ENCODE peak calls at places on chromosomes 13 and 19, in four cellular contexts. One of them, this sample, is unnamed.

GRCh38 chr13:52446265-52446664 is 4.2 kb downstream of the VPS36 start:
- DNase-seq in lung microvascular endothelial cell: no peak
- DNase-seq in activated naive CD8-positive, alpha-beta T cell treated with anti-CD3 and anti-CD28 coated beads for 36 hours: no peak
- DNase-seq in foreskin fibroblast: no peak
- DNase-seq in this sample: no peak

GRCh38 chr19:8322638-8322997 is 1.3 kb downstream of the RPS28 start:
- DNase-seq in lung microvascular endothelial cell: no peak
- DNase-seq in activated naive CD8-positive, alpha-beta T cell treated with anti-CD3 and anti-CD28 coated beads for 36 hours: no peak
- DNase-seq in foreskin fibroblast: no peak
- DNase-seq in this sample: no peak

GRCh38 chr19:27793128-27793643 is 1419.8 kb downstream of the UQCRFS1 start:
- DNase-seq in lung microvascular endothelial cell: peak; percentile 37
- DNase-seq in activated naive CD8-positive, alpha-beta T cell treated with anti-CD3 and anti-CD28 coated beads for 36 hours: peak; percentile 76
- DNase-seq in foreskin fibroblast: peak; percentile 75
- DNase-seq in this sample: peak; percentile 82

GRCh38 chr13:80132741-80133601 is 208.0 kb downstream of the SPRY2 start:
- DNase-seq in lung microvascular endothelial cell: peak; percentile 44
- DNase-seq in activated naive CD8-positive, alpha-beta T cell treated with anti-CD3 and anti-CD28 coated beads for 36 hours: no peak
- DNase-seq in foreskin fibroblast: peak; percentile 64
- DNase-seq in this sample: peak; percentile 42

GRCh38 chr19:20243629-20244028 is 76.6 kb downstream of the ZNF486 start:
- DNase-seq in lung microvascular endothelial cell: no peak
- DNase-seq in activated naive CD8-positive, alpha-beta T cell treated with anti-CD3 and anti-CD28 coated beads for 36 hours: no peak
- DNase-seq in foreskin fibroblast: no peak
- DNase-seq in this sample: no peak

GRCh38 chr13:99314640-99315176 is 7.5 kb upstream of the GPR183 start:
- DNase-seq in lung microvascular endothelial cell: peak; percentile 98
- DNase-seq in activated naive CD8-positive, alpha-beta T cell treated with anti-CD3 and anti-CD28 coated beads for 36 hours: peak; percentile 65
- DNase-seq in foreskin fibroblast: peak; percentile 45
- DNase-seq in this sample: no peak

GRCh38 chr19:16702123-16702522 is 17.5 kb upstream of the NWD1 start:
- DNase-seq in lung microvascular endothelial cell: no peak
- DNase-seq in activated naive CD8-positive, alpha-beta T cell treated with anti-CD3 and anti-CD28 coated beads for 36 hours: no peak
- DNase-seq in foreskin fibroblast: peak; percentile 69
- DNase-seq in this sample: peak; percentile 15

GRCh38 chr13:27170521-27171243 is 929 bp downstream of the USP12 start:
- DNase-seq in lung microvascular endothelial cell: peak; percentile 53
- DNase-seq in activated naive CD8-positive, alpha-beta T cell treated with anti-CD3 and anti-CD28 coated beads for 36 hours: peak; percentile 48
- DNase-seq in foreskin fibroblast: no peak
- DNase-seq in this sample: peak; percentile 8

GRCh38 chr13:111115841-111116500 is 861 bp downstream of the ARHGEF7 start:
- DNase-seq in lung microvascular endothelial cell: peak; percentile 61
- DNase-seq in activated naive CD8-positive, alpha-beta T cell treated with anti-CD3 and anti-CD28 coated beads for 36 hours: no peak
- DNase-seq in foreskin fibroblast: peak; percentile 90
- DNase-seq in this sample: peak; percentile 78

GRCh38 chr19:12967907-12968306 is 1.5 kb upstream of the DAND5 start:
- DNase-seq in lung microvascular endothelial cell: no peak
- DNase-seq in activated naive CD8-positive, alpha-beta T cell treated with anti-CD3 and anti-CD28 coated beads for 36 hours: no peak
- DNase-seq in foreskin fibroblast: no peak
- DNase-seq in this sample: peak; percentile 25

GRCh38 chr19:32921624-32922023 is 50.1 kb downstream of the CEP89 start:
- DNase-seq in lung microvascular endothelial cell: no peak
- DNase-seq in activated naive CD8-positive, alpha-beta T cell treated with anti-CD3 and anti-CD28 coated beads for 36 hours: peak; percentile 6
- DNase-seq in foreskin fibroblast: no peak
- DNase-seq in this sample: no peak

GRCh38 chr19:19817357-19817756 is 4.2 kb downstream of the ZNF506 start:
- DNase-seq in lung microvascular endothelial cell: no peak
- DNase-seq in activated naive CD8-positive, alpha-beta T cell treated with anti-CD3 and anti-CD28 coated beads for 36 hours: peak; percentile 77
- DNase-seq in foreskin fibroblast: no peak
- DNase-seq in this sample: no peak

This sample was measured in AG08395.